ENCODE peak calls at places on chromosome 5, in ten cellular contexts. J, B, Z, W, C, D, M, V, Y and N are unnamed samples.

GRCh38 chr5:147968855-147969254 is 62.5 kb upstream of the C5orf46 start:
- DNase-seq in J (no peak), B (no peak), Z (no peak), W (peak), C (no peak), D (no peak), M (no peak), V (no peak), Y (no peak), N (no peak)

GRCh38 chr5:73119492-73120157 is 750 bp upstream of the TMEM171 start:
- DNase-seq in J (peak), B (peak), Z (peak), W (peak), C (peak), D (peak), M (no peak), V (no peak), Y (no peak), N (no peak)

GRCh38 chr5:91408710-91409109 is 25.6 kb upstream of the ARRDC3 start:
- DNase-seq in J (no peak), B (no peak), Z (no peak), W (no peak), C (no peak), D (no peak), M (no peak), V (no peak), Y (no peak), N (no peak)

GRCh38 chr5:113044776-113045175 is 68.2 kb downstream of the DCP2 start:
- DNase-seq in J (no peak), B (no peak), Z (no peak), W (no peak), C (no peak), D (no peak), M (no peak), V (no peak), Y (no peak), N (no peak)

GRCh38 chr5:78553991-78554390 is 94.6 kb downstream of the LHFPL2 start:
- DNase-seq in J (no peak), B (no peak), Z (no peak), W (no peak), C (no peak), D (no peak), M (no peak), V (no peak), Y (no peak), N (no peak)

GRCh38 chr5:74503-75109 is 17.4 kb upstream of the PLEKHG4B start:
- DNase-seq in J (no peak), B (no peak), Z (no peak), W (no peak), C (no peak), D (no peak), M (no peak), V (no peak), Y (no peak), N (no peak)

GRCh38 chr5:119458911-119459632 is 6.8 kb downstream of the HSD17B4 start:
- DNase-seq in J (no peak), B (peak), Z (no peak), W (no peak), C (no peak), D (no peak), M (no peak), V (no peak), Y (no peak), N (no peak)

GRCh38 chr5:150428106-150428876 is 15.6 kb upstream of the CD74 start:
- DNase-seq in J (peak), B (no peak), Z (no peak), W (peak), C (peak), D (peak), M (peak), V (peak), Y (no peak), N (no peak)

GRCh38 chr5:135386886-135387628 is 12.0 kb downstream of the MACROH2A1 start:
- DNase-seq in J (peak), B (no peak), Z (no peak), W (peak), C (peak), D (peak), M (peak), V (no peak), Y (peak), N (peak)

GRCh38 chr5:72596956-72597355 is 89.7 kb upstream of the ZNF366 start:
- DNase-seq in J (no peak), B (no peak), Z (no peak), W (peak), C (no peak), D (no peak), M (no peak), V (no peak), Y (no peak), N (no peak)

GRCh38 chr5:157915638-157916037 is 56.7 kb upstream of the CLINT1 start:
- DNase-seq in J (peak), B (no peak), Z (no peak), W (peak), C (peak), D (peak), M (peak), V (peak), Y (no peak), N (no peak)

GRCh38 chr5:107072967-107073366 is 597.8 kb downstream of the EFNA5 start:
- DNase-seq in J (no peak), B (no peak), Z (no peak), W (no peak), C (no peak), D (no peak), M (no peak), V (no peak), Y (no peak), N (no peak)

GRCh38 chr5:173025651-173026050 is 30.5 kb upstream of the CREBRF start:
- DNase-seq in J (no peak), B (no peak), Z (no peak), W (no peak), C (no peak), D (no peak), M (no peak), V (no peak), Y (no peak), N (no peak)

GRCh38 chr5:4018968-4019766 is 423.5 kb downstream of the IRX1 start:
- DNase-seq in J (no peak), B (no peak), Z (no peak), W (no peak), C (no peak), D (no peak), M (no peak), V (no peak), Y (no peak), N (no peak)

GRCh38 chr5:141940695-141941271 is 17.1 kb downstream of the DELE1 start:
- DNase-seq in J (no peak), B (peak), Z (no peak), W (no peak), C (no peak), D (no peak), M (no peak), V (no peak), Y (peak), N (no peak)

GRCh38 chr5:8577792-8578191 is 708.8 kb downstream of the MTRR start:
- DNase-seq in J (no peak), B (no peak), Z (no peak), W (no peak), C (no peak), D (no peak), M (no peak), V (no peak), Y (no peak), N (no peak)

GRCh38 chr5:80809451-80809850 is 150.7 kb upstream of the RASGRF2 start:
- DNase-seq in J (no peak), B (no peak), Z (no peak), W (no peak), C (no peak), D (no peak), M (no peak), V (no peak), Y (no peak), N (no peak)

GRCh38 chr5:88732181-88732633 is 150.8 kb downstream of the MEF2C start:
- DNase-seq in J (no peak), B (no peak), Z (no peak), W (no peak), C (peak), D (no peak), M (no peak), V (no peak), Y (no peak), N (peak)

GRCh38 chr5:37787742-37788141 is 52.1 kb downstream of the GDNF start:
- DNase-seq in J (no peak), B (no peak), Z (no peak), W (no peak), C (no peak), D (no peak), M (peak), V (no peak), Y (no peak), N (no peak)

GRCh38 chr5:36692791-36693763 is 86.7 kb downstream of the SLC1A3 start:
- DNase-seq in J (peak), B (peak), Z (peak), W (peak), C (peak), D (peak), M (peak), V (peak), Y (peak), N (no peak)

GRCh38 chr5:74570250-74570649 is 70.3 kb downstream of the ENC1 start:
- DNase-seq in J (no peak), B (no peak), Z (no peak), W (no peak), C (no peak), D (no peak), M (no peak), V (no peak), Y (no peak), N (no peak)

GRCh38 chr5:112005533-112005926 is 248.5 kb upstream of the NREP start:
- DNase-seq in J (no peak), B (no peak), Z (no peak), W (no peak), C (no peak), D (no peak), M (no peak), V (no peak), Y (no peak), N (no peak)

GRCh38 chr5:3007577-3007976 is 256.1 kb upstream of the IRX2 start:
- DNase-seq in J (no peak), B (no peak), Z (no peak), W (no peak), C (no peak), D (no peak), M (no peak), V (no peak), Y (no peak), N (no peak)

GRCh38 chr5:141811287-141812155 is 66.7 kb downstream of the PCDH1 start:
- DNase-seq in J (peak), B (peak), Z (peak), W (no peak), C (no peak), D (no peak), M (peak), V (no peak), Y (peak), N (no peak)

GRCh38 chr5:108504974-108505373 is 123.1 kb upstream of the FBXL17 start:
- DNase-seq in J (no peak), B (no peak), Z (no peak), W (no peak), C (no peak), D (no peak), M (no peak), V (no peak), Y (no peak), N (no peak)

GRCh38 chr5:17272111-17272510 is 54.7 kb downstream of the BASP1 start:
- DNase-seq in J (no peak), B (peak), Z (no peak), W (no peak), C (no peak), D (no peak), M (no peak), V (no peak), Y (no peak), N (no peak)

GRCh38 chr5:78320461-78320860 is 26.0 kb upstream of the AP3B1 start:
- DNase-seq in J (no peak), B (peak), Z (no peak), W (peak), C (no peak), D (no peak), M (peak), V (no peak), Y (peak), N (no peak)

GRCh38 chr5:123976393-123977029 is 464.5 kb downstream of the CSNK1G3 start:
- DNase-seq in J (no peak), B (no peak), Z (no peak), W (no peak), C (no peak), D (no peak), M (no peak), V (no peak), Y (no peak), N (no peak)

GRCh38 chr5:176373100-176373818 is 8.0 kb downstream of the ARL10 start:
- DNase-seq in J (no peak), B (no peak), Z (no peak), W (no peak), C (no peak), D (no peak), M (no peak), V (no peak), Y (peak), N (no peak)

GRCh38 chr5:73201547-73202513 is 28.8 kb downstream of the TMEM174 start:
- DNase-seq in J (peak), B (peak), Z (peak), W (peak), C (peak), D (peak), M (peak), V (peak), Y (peak), N (peak)

GRCh38 chr5:43044181-43044914 is 4.2 kb upstream of the ANXA2R start:
- DNase-seq in J (peak), B (peak), Z (peak), W (peak), C (no peak), D (no peak), M (no peak), V (no peak), Y (no peak), N (no peak)

GRCh38 chr5:132489871-132490483 is 596 bp downstream of the IRF1 start:
- DNase-seq in J (peak), B (peak), Z (peak), W (peak), C (peak), D (peak), M (no peak), V (no peak), Y (peak), N (no peak)

GRCh38 chr5:20536813-20537212 is 548.8 kb upstream of the CDH18 start:
- DNase-seq in J (no peak), B (no peak), Z (no peak), W (no peak), C (no peak), D (no peak), M (no peak), V (no peak), Y (no peak), N (peak)

GRCh38 chr5:42642006-42642405 is 114.6 kb upstream of the CCDC152 start:
- DNase-seq in J (no peak), B (no peak), Z (no peak), W (no peak), C (no peak), D (no peak), M (no peak), V (no peak), Y (no peak), N (no peak)

GRCh38 chr5:138752341-138752950 is 779 bp upstream of the CTNNA1 start:
- DNase-seq in J (no peak), B (peak), Z (peak), W (no peak), C (peak), D (no peak), M (peak), V (no peak), Y (peak), N (peak)

GRCh38 chr5:17365756-17366155 is 132.3 kb upstream of the TAF11L2 start:
- DNase-seq in J (no peak), B (no peak), Z (no peak), W (no peak), C (no peak), D (no peak), M (no peak), V (no peak), Y (no peak), N (no peak)

GRCh38 chr5:145661737-145662530 is 173.2 kb downstream of the PRELID2 start:
- DNase-seq in J (no peak), B (no peak), Z (no peak), W (no peak), C (no peak), D (no peak), M (no peak), V (no peak), Y (no peak), N (no peak)

GRCh38 chr5:138611295-138612220 is 36.4 kb upstream of the HSPA9 start:
- DNase-seq in J (no peak), B (peak), Z (no peak), W (peak), C (no peak), D (no peak), M (no peak), V (no peak), Y (peak), N (no peak)

GRCh38 chr5:68242743-68243142 is 27.2 kb downstream of the PIK3R1 start:
- DNase-seq in J (no peak), B (no peak), Z (no peak), W (peak), C (no peak), D (no peak), M (no peak), V (no peak), Y (no peak), N (no peak)

GRCh38 chr5:1209896-1210776 is 8.7 kb downstream of the SLC6A19 start:
- DNase-seq in J (no peak), B (no peak), Z (peak), W (no peak), C (no peak), D (no peak), M (no peak), V (no peak), Y (no peak), N (no peak)
- H3K4me3 ChIP-seq in J (no peak), B (no peak), Z (no peak), W (no peak), C (no peak), D (no peak), M (no peak), V (no peak), Y (no peak), N (no peak)

GRCh38 chr5:52997424-52997823 is 8.3 kb downstream of the ITGA2 start:
- DNase-seq in J (no peak), B (no peak), Z (no peak), W (peak), C (no peak), D (no peak), M (peak), V (no peak), Y (no peak), N (no peak)
- TF ChIP-seq POLR2AphosphoS5 in J (no peak), B (no peak), Z (no peak), W (no peak), C (no peak), D (no peak), M (no peak), V (no peak), Y (no peak), N (no peak)

DNA sequence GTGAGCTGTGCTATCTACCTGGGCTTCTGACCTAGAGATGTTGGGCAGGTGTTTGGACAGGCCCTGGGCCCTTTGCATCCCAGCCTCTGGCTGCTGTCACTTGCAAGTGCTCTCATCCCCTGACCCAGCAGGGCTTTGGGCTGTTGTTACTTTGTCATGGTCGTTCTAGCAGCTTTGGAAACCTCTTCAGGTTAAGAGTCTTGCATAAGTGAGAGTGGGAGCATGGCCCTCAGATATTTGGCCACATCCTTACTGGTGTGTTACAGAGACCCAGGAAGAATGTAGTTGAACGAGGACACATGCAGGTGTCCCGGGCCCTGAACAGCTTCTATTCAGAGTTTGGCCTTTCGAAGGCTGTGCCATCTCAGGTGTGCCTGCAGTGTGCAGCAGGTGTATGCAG is 4.5 kb downstream of the TENT4A start:
- DNase-seq in J (no peak), B (no peak), Z (no peak), W (no peak), C (no peak), D (no peak), M (no peak), V (no peak), Y (no peak), N (no peak)
- H3K4me3 ChIP-seq in J (no peak), B (no peak), Z (no peak), W (no peak), C (no peak), D (peak), M (peak), V (peak), Y (no peak), N (no peak)

GRCh38 chr5:62791059-62791458 is 212.4 kb downstream of the LRRC70 start:
- DNase-seq in J (no peak), B (peak), Z (no peak), W (peak), C (no peak), D (no peak), M (peak), V (no peak), Y (no peak), N (no peak)
- TF ChIP-seq POLR2AphosphoS5 in J (no peak), B (no peak), Z (no peak), W (no peak), C (no peak), D (no peak), M (no peak), V (no peak), Y (no peak), N (no peak)

DNA sequence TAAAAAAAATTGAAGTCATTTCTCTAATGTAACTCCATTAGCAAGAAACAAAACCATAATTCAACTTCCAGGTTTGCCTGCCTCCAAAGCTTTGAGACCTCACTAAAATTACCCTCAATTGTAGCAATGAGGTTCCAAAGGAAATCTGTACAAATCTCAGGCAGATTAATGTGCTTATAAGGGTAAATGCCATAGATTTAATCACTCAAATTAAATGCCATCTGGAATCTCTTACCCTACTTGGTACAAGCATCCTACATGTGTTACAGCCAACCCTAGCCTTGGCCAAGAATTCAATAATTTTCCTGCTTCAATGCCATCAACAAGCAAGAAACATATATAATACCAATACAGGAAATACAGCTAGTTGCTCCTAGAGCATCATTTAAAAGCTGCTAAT is 452.8 kb downstream of the RAB3C start:
- DNase-seq in J (no peak), B (no peak), Z (no peak), W (no peak), C (no peak), D (no peak), M (no peak), V (no peak), Y (no peak), N (no peak)
- H3K4me3 ChIP-seq in J (no peak), B (no peak), Z (peak), W (no peak), C (no peak), D (peak), M (no peak), V (no peak), Y (no peak), N (no peak)

GRCh38 chr5:82534891-82535395 is 256.8 kb upstream of the RPS23 start:
- DNase-seq in J (no peak), B (no peak), Z (no peak), W (no peak), C (no peak), D (no peak), M (no peak), V (no peak), Y (no peak), N (no peak)

GRCh38 chr5:82537646-82538306 is 259.6 kb upstream of the RPS23 start:
- DNase-seq in J (no peak), B (no peak), Z (no peak), W (no peak), C (no peak), D (no peak), M (no peak), V (no peak), Y (no peak), N (no peak)

GRCh38 chr5:82544004-82544403 is 265.9 kb upstream of the RPS23 start:
- DNase-seq in J (no peak), B (peak), Z (no peak), W (no peak), C (no peak), D (no peak), M (no peak), V (no peak), Y (no peak), N (no peak)

GRCh38 chr5:82540301-82540700 is 262.1 kb upstream of the RPS23 start:
- DNase-seq in J (no peak), B (no peak), Z (no peak), W (no peak), C (no peak), D (no peak), M (no peak), V (no peak), Y (no peak), N (no peak)

GRCh38 chr5:82538339-82539034 is 260.3 kb upstream of the RPS23 start:
- DNase-seq in J (no peak), B (no peak), Z (no peak), W (peak), C (no peak), D (no peak), M (no peak), V (no peak), Y (peak), N (no peak)
- TF ChIP-seq POLR2AphosphoS5 in J (no peak), B (no peak), Z (no peak), W (no peak), C (no peak), D (no peak), M (no peak), V (no peak), Y (no peak), N (no peak)

DNA sequence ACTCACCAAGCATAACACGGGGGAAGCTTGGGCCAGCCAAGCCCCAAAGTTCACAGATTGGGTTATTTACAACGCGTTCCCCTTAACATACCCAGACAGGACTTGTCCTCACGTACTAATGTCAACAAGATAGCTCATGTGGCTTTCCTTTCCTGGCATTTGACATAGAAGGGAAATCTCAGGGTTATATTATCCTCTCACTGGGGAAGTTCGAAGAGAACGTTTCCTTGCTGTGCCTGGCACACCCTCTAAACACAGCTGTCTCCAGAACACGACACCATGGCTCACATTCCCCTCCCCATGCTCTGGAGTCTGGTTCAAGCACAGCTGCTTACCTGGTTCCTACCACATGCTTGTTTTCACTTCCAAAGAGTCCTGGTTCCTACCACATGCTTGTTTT is 46.8 kb upstream of the OTULINL start:
- DNase-seq in J (no peak), B (peak), Z (no peak), W (no peak), C (no peak), D (no peak), M (no peak), V (no peak), Y (no peak), N (no peak)
- H3K4me3 ChIP-seq in J (no peak), B (no peak), Z (no peak), W (no peak), C (no peak), D (no peak), M (no peak), V (no peak), Y (no peak), N (no peak)